ENCODE peak calls at places on chromosomes 16 and 17, in seven cellular contexts. P is stimulated activated CD4-positive, alpha-beta T cell treated with anti-CD3 and anti-CD28 coated beads, Interleukin-4, amount 100 ng/mL, for 4 hours; D is kidney glomerular epithelial cell; O is stimulated activated CD8-positive, alpha-beta memory T cell treated with anti-CD3 and anti-CD28 coated beads, Interleukin-7, amount 100 ng/mL, for 1 hour; W is activated T-helper 1 cell treated with Interleukin-2 at 50 U/mL for 16 hours; R is C1 segment of cervical spinal cord; N is cerebellar cortex. F is an unnamed sample.

GRCh38 chr16:69112285-69113129 is 7.1 kb downstream of the HAS3 start:
- DNase-seq in P (peak), D (peak), O (no peak), W (no peak), R (no peak), N (peak), F (peak)

GRCh38 chr17:61426482-61427304 is 25.5 kb upstream of the TBX4 start:
- DNase-seq in P (no peak), D (peak), O (no peak), W (no peak), R (no peak), N (no peak), F (peak)

GRCh38 chr17:56815711-56816110 is 18.0 kb downstream of the C17orf67 start:
- DNase-seq in P (no peak), D (no peak), O (no peak), W (no peak), R (no peak), N (no peak), F (no peak)

GRCh38 chr17:43216762-43217613 is 5.3 kb downstream of the TMEM106A start:
- DNase-seq in P (no peak), D (no peak), O (no peak), W (no peak), R (no peak), N (no peak), F (no peak)

GRCh38 chr16:50680907-50681885 is at the start of gene SNX20:
- DNase-seq in P (peak), D (no peak), O (peak), W (peak), R (no peak), N (no peak), F (no peak)

GRCh38 chr17:77437747-77438146 is 297.0 kb downstream of the SEC14L1 start:
- DNase-seq in P (no peak), D (no peak), O (no peak), W (no peak), R (no peak), N (no peak), F (no peak)

GRCh38 chr17:7260601-7261376 is 1.5 kb downstream of the CLDN7 start:
- DNase-seq in P (peak), D (no peak), O (no peak), W (no peak), R (no peak), N (no peak), F (no peak)

GRCh38 chr17:21193031-21193430 is 20.9 kb downstream of the TMEM11 start:
- DNase-seq in P (no peak), D (no peak), O (no peak), W (no peak), R (no peak), N (no peak), F (no peak)

GRCh38 chr17:12349297-12349696 is 316.4 kb upstream of the MYOCD start:
- DNase-seq in P (no peak), D (peak), O (no peak), W (no peak), R (no peak), N (no peak), F (no peak)

GRCh38 chr17:27764589-27764988 is 35.7 kb downstream of the NOS2 start:
- DNase-seq in P (no peak), D (no peak), O (no peak), W (no peak), R (no peak), N (peak), F (no peak)

GRCh38 chr17:48759288-48759687 is 30.7 kb upstream of the HOXB13 start:
- DNase-seq in P (no peak), D (no peak), O (no peak), W (no peak), R (no peak), N (no peak), F (no peak)

GRCh38 chr17:21549107-21549687 is 143.1 kb upstream of the KCNJ18 start:
- DNase-seq in P (no peak), D (no peak), O (no peak), W (no peak), R (no peak), N (peak), F (peak)

GRCh38 chr17:81340606-81341346 is 45.7 kb upstream of the SLC38A10 start:
- DNase-seq in P (no peak), D (no peak), O (no peak), W (no peak), R (no peak), N (no peak), F (no peak)

GRCh38 chr16:17327671-17328335 is 143.0 kb downstream of the XYLT1 start:
- DNase-seq in P (no peak), D (peak), O (no peak), W (no peak), R (no peak), N (no peak), F (no peak)

GRCh38 chr17:7912927-7913524 is 3.1 kb downstream of the RNF227 start:
- DNase-seq in P (no peak), D (peak), O (no peak), W (no peak), R (no peak), N (peak), F (peak)

GRCh38 chr16:88373211-88373610 is 9.5 kb upstream of the ZNF469 start:
- DNase-seq in P (no peak), D (no peak), O (no peak), W (no peak), R (no peak), N (no peak), F (no peak)

GRCh38 chr17:1137465-1137894 is 42.3 kb downstream of the ABR start:
- DNase-seq in P (no peak), D (no peak), O (no peak), W (no peak), R (no peak), N (no peak), F (no peak)

GRCh38 chr17:63071797-63072196 is 105.8 kb downstream of the TANC2 start:
- DNase-seq in P (no peak), D (no peak), O (no peak), W (no peak), R (no peak), N (no peak), F (no peak)

GRCh38 chr16:63663155-63663554 is 1458.7 kb downstream of the CDH11 start:
- DNase-seq in P (no peak), D (no peak), O (no peak), W (no peak), R (no peak), N (no peak), F (no peak)

GRCh38 chr16:56481468-56482112 is 30.2 kb downstream of the OGFOD1 start:
- DNase-seq in P (no peak), D (peak), O (no peak), W (no peak), R (no peak), N (no peak), F (no peak)

GRCh38 chr17:32783602-32784001 is 93.3 kb downstream of the MYO1D start:
- DNase-seq in P (no peak), D (peak), O (no peak), W (no peak), R (no peak), N (peak), F (peak)

GRCh38 chr16:86052115-86052670 is 153.2 kb downstream of the IRF8 start:
- DNase-seq in P (no peak), D (no peak), O (no peak), W (no peak), R (no peak), N (no peak), F (no peak)

GRCh38 chr16:67967956-67968439 is 439 bp downstream of the SLC12A4 start:
- DNase-seq in P (peak), D (peak), O (no peak), W (no peak), R (no peak), N (no peak), F (no peak)

GRCh38 chr16:59164461-59164860 is 430.3 kb upstream of the GOT2 start:
- DNase-seq in P (no peak), D (no peak), O (no peak), W (no peak), R (no peak), N (no peak), F (no peak)

GRCh38 chr16:66662445-66663194 is 33.9 kb downstream of the CMTM4 start:
- DNase-seq in P (no peak), D (no peak), O (no peak), W (no peak), R (no peak), N (peak), F (peak)

GRCh38 chr17:38320482-38320881 is 23.3 kb downstream of the GPR179 start:
- DNase-seq in P (no peak), D (no peak), O (no peak), W (no peak), R (no peak), N (no peak), F (no peak)

GRCh38 chr17:17966399-17966798 is 5.8 kb downstream of the TOM1L2 start:
- DNase-seq in P (no peak), D (no peak), O (no peak), W (no peak), R (no peak), N (no peak), F (no peak)

GRCh38 chr16:4409081-4409932 is 7.1 kb downstream of the CORO7 start:
- DNase-seq in P (no peak), D (no peak), O (no peak), W (no peak), R (no peak), N (peak), F (no peak)

GRCh38 chr16:28866454-28866804 is 2.8 kb downstream of the SH2B1 start:
- DNase-seq in P (no peak), D (no peak), O (no peak), W (no peak), R (no peak), N (no peak), F (no peak)

GRCh38 chr16:3001316-3001715 is 11.4 kb upstream of the CLDN9 start:
- DNase-seq in P (no peak), D (no peak), O (no peak), W (no peak), R (no peak), N (no peak), F (no peak)

GRCh38 chr16:23996258-23996955 is 160.6 kb downstream of the PRKCB start:
- DNase-seq in P (no peak), D (no peak), O (no peak), W (no peak), R (no peak), N (peak), F (no peak)

F was measured in RCC 7860.